ENCODE peak calls at places on chromosomes 11 and 22, in four cellular contexts. One of them, this sample, is unnamed. For H3K4me1, the result is how much of the 10 kb centered on the place peaks cover.

GRCh38 chr11:334264-335033 is 13.8 kb upstream of the IFITM3 start:
- DNase-seq in mucosa of descending colon: no peak
- DNase-seq in mesendoderm: peak
- DNase-seq in heart right ventricle: no peak
- DNase-seq in this sample: no peak

GRCh38 chr11:74676596-74676995 is 54.6 kb downstream of the CHRDL2 start:
- DNase-seq in mucosa of descending colon: no peak
- DNase-seq in mesendoderm: no peak
- DNase-seq in heart right ventricle: no peak
- DNase-seq in this sample: peak

GRCh38 chr22:35631597-35631996 is 14.5 kb upstream of the MB start:
- DNase-seq in mucosa of descending colon: peak
- DNase-seq in mesendoderm: peak
- DNase-seq in heart right ventricle: no peak
- DNase-seq in this sample: peak

GRCh38 chr11:83087035-83087434 is 15.3 kb upstream of the RAB30 start:
- DNase-seq in mucosa of descending colon: no peak
- DNase-seq in mesendoderm: no peak
- DNase-seq in heart right ventricle: no peak
- DNase-seq in this sample: no peak

GRCh38 chr11:1628506-1629325 is 859 bp upstream of the KRTAP5-5 start:
- DNase-seq in mucosa of descending colon: peak
- DNase-seq in mesendoderm: peak
- DNase-seq in heart right ventricle: peak
- DNase-seq in this sample: peak

GRCh38 chr11:36594316-36594989 is at the start of gene IFTAP:
- DNase-seq in mucosa of descending colon: peak
- DNase-seq in mesendoderm: peak
- DNase-seq in heart right ventricle: peak
- DNase-seq in this sample: peak

GRCh38 chr22:50261615-50262459 is at the start of gene MAPK12:
- DNase-seq in mucosa of descending colon: no peak
- DNase-seq in mesendoderm: no peak
- DNase-seq in heart right ventricle: peak
- DNase-seq in this sample: no peak

GRCh38 chr22:46674906-46675305 is 54.7 kb downstream of the GRAMD4 start:
- DNase-seq in mucosa of descending colon: no peak
- DNase-seq in mesendoderm: no peak
- DNase-seq in heart right ventricle: no peak
- DNase-seq in this sample: no peak

GRCh38 chr11:3824714-3825472 is 15.9 kb downstream of the RHOG start:
- DNase-seq in mucosa of descending colon: peak
- DNase-seq in mesendoderm: peak
- DNase-seq in heart right ventricle: peak
- DNase-seq in this sample: peak

GRCh38 chr11:63826471-63827190 is 12.3 kb upstream of the MARK2 start:
- DNase-seq in mucosa of descending colon: no peak
- DNase-seq in mesendoderm: no peak
- DNase-seq in heart right ventricle: no peak
- DNase-seq in this sample: no peak

GRCh38 chr11:57974830-57975229 is 48.9 kb upstream of the OR9Q1 start:
- DNase-seq in mucosa of descending colon: no peak
- DNase-seq in mesendoderm: no peak
- DNase-seq in heart right ventricle: no peak
- DNase-seq in this sample: no peak

GRCh38 chr22:48883211-48883960 is 944.3 kb downstream of the BRD1 start:
- DNase-seq in mucosa of descending colon: no peak
- DNase-seq in mesendoderm: no peak
- DNase-seq in heart right ventricle: no peak
- DNase-seq in this sample: no peak

GRCh38 chr11:57974132-57974531 is 49.5 kb upstream of the OR9Q1 start:
- DNase-seq in mucosa of descending colon: no peak
- DNase-seq in mesendoderm: no peak
- DNase-seq in heart right ventricle: no peak
- DNase-seq in this sample: no peak

GRCh38 chr22:49666146-49666809 is 161.4 kb downstream of the BRD1 start:
- DNase-seq in mucosa of descending colon: no peak
- DNase-seq in mesendoderm: no peak
- DNase-seq in heart right ventricle: no peak
- DNase-seq in this sample: no peak

GRCh38 chr11:130671801-130672700 is 223.6 kb downstream of the ADAMTS15 start:
- DNase-seq in mucosa of descending colon: peak
- DNase-seq in mesendoderm: peak
- DNase-seq in heart right ventricle: peak
- DNase-seq in this sample: peak

GRCh38 chr11:12272821-12273617 is 104.4 kb upstream of the PARVA start:
- DNase-seq in mucosa of descending colon: no peak
- DNase-seq in mesendoderm: no peak
- DNase-seq in heart right ventricle: no peak
- DNase-seq in this sample: no peak

GRCh38 chr22:26642465-26643367 is 14.7 kb upstream of the MIAT start:
- DNase-seq in mucosa of descending colon: peak
- DNase-seq in mesendoderm: peak
- DNase-seq in heart right ventricle: peak
- DNase-seq in this sample: no peak

GRCh38 chr11:124294697-124295096 is 19.1 kb downstream of the OR8D1 start:
- DNase-seq in mucosa of descending colon: no peak
- DNase-seq in mesendoderm: no peak
- DNase-seq in heart right ventricle: no peak
- DNase-seq in this sample: no peak

GRCh38 chr11:86523738-86524602 is 148.4 kb downstream of the ME3 start:
- DNase-seq in mucosa of descending colon: no peak
- DNase-seq in mesendoderm: peak
- DNase-seq in heart right ventricle: no peak
- DNase-seq in this sample: no peak

GRCh38 chr22:30453731-30454510 is 17.9 kb downstream of the SEC14L3 start:
- DNase-seq in mucosa of descending colon: no peak
- DNase-seq in mesendoderm: peak
- DNase-seq in heart right ventricle: no peak
- DNase-seq in this sample: no peak

GRCh38 chr11:9760180-9760550 is 96.3 kb downstream of the SWAP70 start:
- DNase-seq in mucosa of descending colon: peak
- DNase-seq in mesendoderm: no peak
- DNase-seq in heart right ventricle: peak
- DNase-seq in this sample: peak

GRCh38 chr11:94147433-94147845 is 18.8 kb downstream of the PANX1 start:
- DNase-seq in mucosa of descending colon: no peak
- DNase-seq in mesendoderm: no peak
- DNase-seq in heart right ventricle: no peak
- DNase-seq in this sample: no peak

GRCh38 chr22:28442264-28442950 is 237.2 kb downstream of the TTC28 start:
- DNase-seq in mucosa of descending colon: peak
- DNase-seq in mesendoderm: peak
- DNase-seq in heart right ventricle: peak
- DNase-seq in this sample: peak

DNA sequence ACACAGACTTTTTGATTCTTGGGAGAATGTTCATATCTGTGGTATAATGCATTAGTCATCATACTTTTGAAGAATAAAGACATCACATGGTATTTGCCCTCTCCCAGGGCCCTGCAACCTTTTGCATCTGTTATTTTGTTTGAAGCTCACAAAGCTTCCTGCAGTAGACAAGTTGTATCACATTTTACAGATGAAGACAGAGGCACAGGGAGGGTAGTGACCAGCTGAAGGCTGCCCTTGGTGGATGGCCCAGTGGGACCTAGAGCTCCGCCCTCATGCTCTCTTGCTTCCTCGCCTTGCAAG is 66.4 kb downstream of the UBASH3B start:
- DNase-seq in mucosa of descending colon: no peak
- DNase-seq in mesendoderm: no peak
- DNase-seq in heart right ventricle: no peak
- DNase-seq in this sample: no peak
- H3K4me1 ChIP-seq in mucosa of descending colon: under half
- H3K4me1 ChIP-seq in mesendoderm: under half
- H3K4me1 ChIP-seq in heart right ventricle: half or more
- H3K4me1 ChIP-seq in this sample: under half

GRCh38 chr22:32804036-32804435 is 2.5 kb downstream of the TIMP3 start:
- DNase-seq in mucosa of descending colon: no peak
- DNase-seq in mesendoderm: no peak
- DNase-seq in heart right ventricle: no peak
- DNase-seq in this sample: no peak
- H3K4me1 ChIP-seq in mucosa of descending colon: under half
- H3K4me1 ChIP-seq in mesendoderm: under half
- H3K4me1 ChIP-seq in heart right ventricle: half or more
- H3K4me1 ChIP-seq in this sample: under half

GRCh38 chr11:2672553-2673249 is 27.1 kb downstream of the KCNQ1OT1 start:
- DNase-seq in mucosa of descending colon: no peak
- DNase-seq in mesendoderm: no peak
- DNase-seq in heart right ventricle: no peak
- DNase-seq in this sample: peak

GRCh38 chr11:2673871-2674471 is 25.8 kb downstream of the KCNQ1OT1 start:
- DNase-seq in mucosa of descending colon: no peak
- DNase-seq in mesendoderm: no peak
- DNase-seq in heart right ventricle: no peak
- DNase-seq in this sample: no peak

GRCh38 chr11:2674681-2675131 is 25.1 kb downstream of the KCNQ1OT1 start:
- DNase-seq in mucosa of descending colon: no peak
- DNase-seq in mesendoderm: no peak
- DNase-seq in heart right ventricle: no peak
- DNase-seq in this sample: no peak

GRCh38 chr11:2671748-2672147 is 28.0 kb downstream of the KCNQ1OT1 start:
- DNase-seq in mucosa of descending colon: no peak
- DNase-seq in mesendoderm: no peak
- DNase-seq in heart right ventricle: no peak
- DNase-seq in this sample: peak

DNA sequence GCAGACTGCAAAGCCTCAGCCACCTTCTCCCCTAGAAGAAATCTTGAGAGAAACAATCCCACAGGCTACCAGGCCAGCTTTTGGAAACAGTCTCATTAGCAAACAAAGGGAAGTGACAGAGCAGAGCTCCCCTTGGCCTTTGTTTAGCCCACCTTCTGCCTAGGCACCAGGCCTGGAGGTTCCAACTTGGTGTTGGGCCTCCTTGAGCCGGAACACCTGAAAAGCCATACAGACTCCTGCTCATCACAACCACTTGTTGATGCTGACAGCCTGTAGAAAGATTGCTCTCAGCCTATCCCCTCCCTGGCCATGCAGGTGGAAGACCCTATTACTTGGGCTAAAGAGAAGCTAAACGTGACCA is 26.6 kb downstream of the KCNQ1OT1 start:
- DNase-seq in mucosa of descending colon: no peak
- DNase-seq in mesendoderm: peak
- DNase-seq in heart right ventricle: no peak
- DNase-seq in this sample: no peak
- H3K4me1 ChIP-seq in mucosa of descending colon: under half
- H3K4me1 ChIP-seq in mesendoderm: under half
- H3K4me1 ChIP-seq in heart right ventricle: under half
- H3K4me1 ChIP-seq in this sample: under half

GRCh38 chr11:46270707-46271106 is 6.8 kb upstream of the CREB3L1 start:
- DNase-seq in mucosa of descending colon: no peak
- DNase-seq in mesendoderm: no peak
- DNase-seq in heart right ventricle: no peak
- DNase-seq in this sample: no peak
- H3K4me1 ChIP-seq in mucosa of descending colon: under half
- H3K4me1 ChIP-seq in mesendoderm: under half
- H3K4me1 ChIP-seq in heart right ventricle: under half
- H3K4me1 ChIP-seq in this sample: under half

GRCh38 chr11:65558002-65558784 is at the start of gene LTBP3:
- DNase-seq in mucosa of descending colon: peak
- DNase-seq in mesendoderm: peak
- DNase-seq in heart right ventricle: peak
- DNase-seq in this sample: peak
- H3K4me1 ChIP-seq in mucosa of descending colon: under half
- H3K4me1 ChIP-seq in mesendoderm: under half
- H3K4me1 ChIP-seq in heart right ventricle: half or more
- H3K4me1 ChIP-seq in this sample: under half

GRCh38 chr11:34560511-34560910 is 46.9 kb upstream of the ELF5 start:
- DNase-seq in mucosa of descending colon: no peak
- DNase-seq in mesendoderm: no peak
- DNase-seq in heart right ventricle: no peak
- DNase-seq in this sample: no peak

GRCh38 chr11:34558211-34558610 is 44.6 kb upstream of the ELF5 start:
- DNase-seq in mucosa of descending colon: no peak
- DNase-seq in mesendoderm: no peak
- DNase-seq in heart right ventricle: no peak
- DNase-seq in this sample: no peak

GRCh38 chr11:34564406-34564805 is 50.8 kb upstream of the ELF5 start:
- DNase-seq in mucosa of descending colon: no peak
- DNase-seq in mesendoderm: peak
- DNase-seq in heart right ventricle: no peak
- DNase-seq in this sample: no peak

GRCh38 chr11:34558673-34559072 is 45.1 kb upstream of the ELF5 start:
- DNase-seq in mucosa of descending colon: no peak
- DNase-seq in mesendoderm: peak
- DNase-seq in heart right ventricle: no peak
- DNase-seq in this sample: no peak
- H3K4me1 ChIP-seq in mucosa of descending colon: under half
- H3K4me1 ChIP-seq in mesendoderm: under half
- H3K4me1 ChIP-seq in heart right ventricle: under half
- H3K4me1 ChIP-seq in this sample: under half

This sample was measured in colonic mucosa.